ENCODE peak calls at places on chromosomes 16 and 17, in nine cellular contexts. One of them, this sample, is unnamed.

GRCh38 chr16:66924527-66925321 is 611 bp downstream of the RRAD start:
- DNase-seq in stimulated activated CD8-positive, alpha-beta memory T cell treated with anti-CD3 and anti-CD28 coated beads, Interleukin-2, amount 100 ng/mL, for 48 hours: peak
- DNase-seq in mammary epithelial cell: no peak
- DNase-seq in GM04504: no peak
- DNase-seq in stimulated activated CD4-positive, alpha-beta T cell treated with anti-CD3 and anti-CD28 coated beads, TNF-alpha, amount 100 ng/mL, for 48 hours: no peak
- DNase-seq in stimulated activated effector memory CD8-positive, alpha-beta T cell treated with anti-CD3 and anti-CD28 coated beads, Interleukin-12 subunit alpha, Interleukin-12 subunit beta, amount 100 ng/mL, for 72 hours: peak
- DNase-seq in GM12865: peak
- DNase-seq in non-pigmented ciliary epithelial cell: no peak
- DNase-seq in fibroblast of lung: no peak
- DNase-seq in this sample: no peak

GRCh38 chr17:1735418-1735817 is 7.3 kb upstream of the SERPINF2 start:
- DNase-seq in mammary epithelial cell: no peak
- DNase-seq in GM04504: no peak
- DNase-seq in non-pigmented ciliary epithelial cell: no peak
- DNase-seq in stimulated activated effector memory CD8-positive, alpha-beta T cell treated with anti-CD3 and anti-CD28 coated beads, Interleukin-12 subunit alpha, Interleukin-12 subunit beta, amount 100 ng/mL, for 72 hours: no peak
- DNase-seq in fibroblast of lung: no peak
- DNase-seq in GM12865: no peak
- DNase-seq in stimulated activated CD8-positive, alpha-beta memory T cell treated with anti-CD3 and anti-CD28 coated beads, Interleukin-2, amount 100 ng/mL, for 48 hours: no peak
- DNase-seq in stimulated activated CD4-positive, alpha-beta T cell treated with anti-CD3 and anti-CD28 coated beads, TNF-alpha, amount 100 ng/mL, for 48 hours: no peak
- DNase-seq in this sample: no peak

GRCh38 chr17:44672479-44673093 is 16.3 kb downstream of the MEIOC start:
- DNase-seq in stimulated activated effector memory CD8-positive, alpha-beta T cell treated with anti-CD3 and anti-CD28 coated beads, Interleukin-12 subunit alpha, Interleukin-12 subunit beta, amount 100 ng/mL, for 72 hours: no peak
- DNase-seq in stimulated activated CD8-positive, alpha-beta memory T cell treated with anti-CD3 and anti-CD28 coated beads, Interleukin-2, amount 100 ng/mL, for 48 hours: no peak
- DNase-seq in fibroblast of lung: peak
- DNase-seq in stimulated activated CD4-positive, alpha-beta T cell treated with anti-CD3 and anti-CD28 coated beads, TNF-alpha, amount 100 ng/mL, for 48 hours: no peak
- DNase-seq in GM12865: peak
- DNase-seq in mammary epithelial cell: no peak
- DNase-seq in non-pigmented ciliary epithelial cell: no peak
- DNase-seq in GM04504: no peak
- DNase-seq in this sample: no peak

GRCh38 chr17:5194346-5194745 is 2.7 kb upstream of the ZNF594 start:
- DNase-seq in mammary epithelial cell: no peak
- DNase-seq in GM12865: no peak
- DNase-seq in stimulated activated CD8-positive, alpha-beta memory T cell treated with anti-CD3 and anti-CD28 coated beads, Interleukin-2, amount 100 ng/mL, for 48 hours: no peak
- DNase-seq in fibroblast of lung: no peak
- DNase-seq in non-pigmented ciliary epithelial cell: no peak
- DNase-seq in GM04504: peak
- DNase-seq in stimulated activated CD4-positive, alpha-beta T cell treated with anti-CD3 and anti-CD28 coated beads, TNF-alpha, amount 100 ng/mL, for 48 hours: no peak
- DNase-seq in stimulated activated effector memory CD8-positive, alpha-beta T cell treated with anti-CD3 and anti-CD28 coated beads, Interleukin-12 subunit alpha, Interleukin-12 subunit beta, amount 100 ng/mL, for 72 hours: no peak
- DNase-seq in this sample: no peak

GRCh38 chr17:50817838-50818237 is 17.5 kb upstream of the WFIKKN2 start:
- DNase-seq in stimulated activated CD8-positive, alpha-beta memory T cell treated with anti-CD3 and anti-CD28 coated beads, Interleukin-2, amount 100 ng/mL, for 48 hours: no peak
- DNase-seq in non-pigmented ciliary epithelial cell: no peak
- DNase-seq in mammary epithelial cell: peak
- DNase-seq in fibroblast of lung: peak
- DNase-seq in stimulated activated effector memory CD8-positive, alpha-beta T cell treated with anti-CD3 and anti-CD28 coated beads, Interleukin-12 subunit alpha, Interleukin-12 subunit beta, amount 100 ng/mL, for 72 hours: no peak
- DNase-seq in stimulated activated CD4-positive, alpha-beta T cell treated with anti-CD3 and anti-CD28 coated beads, TNF-alpha, amount 100 ng/mL, for 48 hours: no peak
- DNase-seq in GM04504: no peak
- DNase-seq in GM12865: no peak
- DNase-seq in this sample: peak

GRCh38 chr16:2786826-2787151 is 571 bp downstream of the PRSS33 start:
- DNase-seq in stimulated activated effector memory CD8-positive, alpha-beta T cell treated with anti-CD3 and anti-CD28 coated beads, Interleukin-12 subunit alpha, Interleukin-12 subunit beta, amount 100 ng/mL, for 72 hours: no peak
- DNase-seq in non-pigmented ciliary epithelial cell: no peak
- DNase-seq in GM12865: no peak
- DNase-seq in stimulated activated CD8-positive, alpha-beta memory T cell treated with anti-CD3 and anti-CD28 coated beads, Interleukin-2, amount 100 ng/mL, for 48 hours: no peak
- DNase-seq in fibroblast of lung: no peak
- DNase-seq in stimulated activated CD4-positive, alpha-beta T cell treated with anti-CD3 and anti-CD28 coated beads, TNF-alpha, amount 100 ng/mL, for 48 hours: no peak
- DNase-seq in mammary epithelial cell: no peak
- DNase-seq in GM04504: no peak
- DNase-seq in this sample: no peak

GRCh38 chr17:2874211-2874686 is 78.0 kb downstream of the RAP1GAP2 start:
- DNase-seq in fibroblast of lung: no peak
- DNase-seq in non-pigmented ciliary epithelial cell: no peak
- DNase-seq in mammary epithelial cell: no peak
- DNase-seq in stimulated activated CD8-positive, alpha-beta memory T cell treated with anti-CD3 and anti-CD28 coated beads, Interleukin-2, amount 100 ng/mL, for 48 hours: no peak
- DNase-seq in stimulated activated CD4-positive, alpha-beta T cell treated with anti-CD3 and anti-CD28 coated beads, TNF-alpha, amount 100 ng/mL, for 48 hours: no peak
- DNase-seq in GM12865: no peak
- DNase-seq in stimulated activated effector memory CD8-positive, alpha-beta T cell treated with anti-CD3 and anti-CD28 coated beads, Interleukin-12 subunit alpha, Interleukin-12 subunit beta, amount 100 ng/mL, for 72 hours: no peak
- DNase-seq in GM04504: no peak
- DNase-seq in this sample: no peak

GRCh38 chr16:70685061-70685937 is 554 bp downstream of the MTSS2 start:
- DNase-seq in non-pigmented ciliary epithelial cell: no peak
- DNase-seq in GM04504: no peak
- DNase-seq in GM12865: no peak
- DNase-seq in stimulated activated CD8-positive, alpha-beta memory T cell treated with anti-CD3 and anti-CD28 coated beads, Interleukin-2, amount 100 ng/mL, for 48 hours: no peak
- DNase-seq in stimulated activated effector memory CD8-positive, alpha-beta T cell treated with anti-CD3 and anti-CD28 coated beads, Interleukin-12 subunit alpha, Interleukin-12 subunit beta, amount 100 ng/mL, for 72 hours: no peak
- DNase-seq in mammary epithelial cell: no peak
- DNase-seq in stimulated activated CD4-positive, alpha-beta T cell treated with anti-CD3 and anti-CD28 coated beads, TNF-alpha, amount 100 ng/mL, for 48 hours: no peak
- DNase-seq in fibroblast of lung: no peak
- DNase-seq in this sample: no peak

GRCh38 chr16:70157477-70158260 is 15.9 kb upstream of the CLEC18C start:
- DNase-seq in mammary epithelial cell: no peak
- DNase-seq in stimulated activated CD8-positive, alpha-beta memory T cell treated with anti-CD3 and anti-CD28 coated beads, Interleukin-2, amount 100 ng/mL, for 48 hours: no peak
- DNase-seq in stimulated activated CD4-positive, alpha-beta T cell treated with anti-CD3 and anti-CD28 coated beads, TNF-alpha, amount 100 ng/mL, for 48 hours: no peak
- DNase-seq in fibroblast of lung: no peak
- DNase-seq in non-pigmented ciliary epithelial cell: no peak
- DNase-seq in GM04504: no peak
- DNase-seq in GM12865: no peak
- DNase-seq in stimulated activated effector memory CD8-positive, alpha-beta T cell treated with anti-CD3 and anti-CD28 coated beads, Interleukin-12 subunit alpha, Interleukin-12 subunit beta, amount 100 ng/mL, for 72 hours: no peak
- DNase-seq in this sample: no peak

GRCh38 chr16:30104492-30104891 is 8.5 kb upstream of the YPEL3 start:
- DNase-seq in GM12865: no peak
- DNase-seq in stimulated activated CD4-positive, alpha-beta T cell treated with anti-CD3 and anti-CD28 coated beads, TNF-alpha, amount 100 ng/mL, for 48 hours: no peak
- DNase-seq in fibroblast of lung: no peak
- DNase-seq in mammary epithelial cell: no peak
- DNase-seq in stimulated activated CD8-positive, alpha-beta memory T cell treated with anti-CD3 and anti-CD28 coated beads, Interleukin-2, amount 100 ng/mL, for 48 hours: no peak
- DNase-seq in GM04504: no peak
- DNase-seq in stimulated activated effector memory CD8-positive, alpha-beta T cell treated with anti-CD3 and anti-CD28 coated beads, Interleukin-12 subunit alpha, Interleukin-12 subunit beta, amount 100 ng/mL, for 72 hours: no peak
- DNase-seq in non-pigmented ciliary epithelial cell: no peak
- DNase-seq in this sample: no peak

GRCh38 chr17:66533572-66533971 is 231.2 kb downstream of the PRKCA start:
- DNase-seq in non-pigmented ciliary epithelial cell: no peak
- DNase-seq in stimulated activated effector memory CD8-positive, alpha-beta T cell treated with anti-CD3 and anti-CD28 coated beads, Interleukin-12 subunit alpha, Interleukin-12 subunit beta, amount 100 ng/mL, for 72 hours: no peak
- DNase-seq in GM04504: no peak
- DNase-seq in stimulated activated CD4-positive, alpha-beta T cell treated with anti-CD3 and anti-CD28 coated beads, TNF-alpha, amount 100 ng/mL, for 48 hours: no peak
- DNase-seq in fibroblast of lung: peak
- DNase-seq in GM12865: no peak
- DNase-seq in stimulated activated CD8-positive, alpha-beta memory T cell treated with anti-CD3 and anti-CD28 coated beads, Interleukin-2, amount 100 ng/mL, for 48 hours: no peak
- DNase-seq in mammary epithelial cell: no peak
- DNase-seq in this sample: no peak

GRCh38 chr17:74429604-74430384 is 2.1 kb upstream of the GPRC5C start:
- DNase-seq in GM04504: no peak
- DNase-seq in fibroblast of lung: no peak
- DNase-seq in non-pigmented ciliary epithelial cell: no peak
- DNase-seq in stimulated activated CD4-positive, alpha-beta T cell treated with anti-CD3 and anti-CD28 coated beads, TNF-alpha, amount 100 ng/mL, for 48 hours: no peak
- DNase-seq in GM12865: no peak
- DNase-seq in mammary epithelial cell: peak
- DNase-seq in stimulated activated effector memory CD8-positive, alpha-beta T cell treated with anti-CD3 and anti-CD28 coated beads, Interleukin-12 subunit alpha, Interleukin-12 subunit beta, amount 100 ng/mL, for 72 hours: no peak
- DNase-seq in stimulated activated CD8-positive, alpha-beta memory T cell treated with anti-CD3 and anti-CD28 coated beads, Interleukin-2, amount 100 ng/mL, for 48 hours: no peak
- DNase-seq in this sample: no peak

GRCh38 chr17:13421581-13421980 is 180.1 kb downstream of the HS3ST3A1 start:
- DNase-seq in fibroblast of lung: no peak
- DNase-seq in GM12865: no peak
- DNase-seq in stimulated activated CD8-positive, alpha-beta memory T cell treated with anti-CD3 and anti-CD28 coated beads, Interleukin-2, amount 100 ng/mL, for 48 hours: no peak
- DNase-seq in mammary epithelial cell: peak
- DNase-seq in non-pigmented ciliary epithelial cell: no peak
- DNase-seq in stimulated activated effector memory CD8-positive, alpha-beta T cell treated with anti-CD3 and anti-CD28 coated beads, Interleukin-12 subunit alpha, Interleukin-12 subunit beta, amount 100 ng/mL, for 72 hours: no peak
- DNase-seq in GM04504: no peak
- DNase-seq in stimulated activated CD4-positive, alpha-beta T cell treated with anti-CD3 and anti-CD28 coated beads, TNF-alpha, amount 100 ng/mL, for 48 hours: no peak
- DNase-seq in this sample: no peak

GRCh38 chr16:61993076-61993475 is 43.2 kb downstream of the CDH8 start:
- DNase-seq in GM04504: no peak
- DNase-seq in mammary epithelial cell: no peak
- DNase-seq in stimulated activated CD8-positive, alpha-beta memory T cell treated with anti-CD3 and anti-CD28 coated beads, Interleukin-2, amount 100 ng/mL, for 48 hours: no peak
- DNase-seq in fibroblast of lung: no peak
- DNase-seq in stimulated activated effector memory CD8-positive, alpha-beta T cell treated with anti-CD3 and anti-CD28 coated beads, Interleukin-12 subunit alpha, Interleukin-12 subunit beta, amount 100 ng/mL, for 72 hours: no peak
- DNase-seq in non-pigmented ciliary epithelial cell: no peak
- DNase-seq in GM12865: no peak
- DNase-seq in stimulated activated CD4-positive, alpha-beta T cell treated with anti-CD3 and anti-CD28 coated beads, TNF-alpha, amount 100 ng/mL, for 48 hours: no peak
- DNase-seq in this sample: no peak

GRCh38 chr16:75491876-75492275 is 3.4 kb downstream of the CHST6 start:
- DNase-seq in mammary epithelial cell: peak
- DNase-seq in stimulated activated effector memory CD8-positive, alpha-beta T cell treated with anti-CD3 and anti-CD28 coated beads, Interleukin-12 subunit alpha, Interleukin-12 subunit beta, amount 100 ng/mL, for 72 hours: no peak
- DNase-seq in stimulated activated CD4-positive, alpha-beta T cell treated with anti-CD3 and anti-CD28 coated beads, TNF-alpha, amount 100 ng/mL, for 48 hours: no peak
- DNase-seq in stimulated activated CD8-positive, alpha-beta memory T cell treated with anti-CD3 and anti-CD28 coated beads, Interleukin-2, amount 100 ng/mL, for 48 hours: no peak
- DNase-seq in non-pigmented ciliary epithelial cell: no peak
- DNase-seq in fibroblast of lung: no peak
- DNase-seq in GM04504: no peak
- DNase-seq in GM12865: peak
- DNase-seq in this sample: no peak